ENCODE peak calls at places on chromosomes 1 and 21, in eight cellular contexts. L, T, V, Q, A, H, S and E are unnamed samples. For H3K9me3, the result is how much of the 10 kb centered on the place peaks cover.

GRCh38 chr1:89952021-89952995 is 42.6 kb upstream of the ZNF326 start:
- DNase-seq in L (no peak), T (no peak), V (no peak), Q (no peak), A (no peak), H (no peak), S (no peak), E (no peak)

GRCh38 chr1:162908780-162909179 is 47.8 kb upstream of the CCDC190 start:
- DNase-seq in L (no peak), T (no peak), V (no peak), Q (no peak), A (peak), H (no peak), S (no peak), E (no peak)

GRCh38 chr1:153985341-153985912 is 712 bp downstream of the RAB13 start:
- DNase-seq in L (no peak), T (no peak), V (no peak), Q (peak), A (no peak), H (no peak), S (no peak), E (no peak)

GRCh38 chr1:114310771-114311251 is 157.1 kb upstream of the SYT6 start:
- DNase-seq in L (no peak), T (no peak), V (no peak), Q (no peak), A (no peak), H (no peak), S (no peak), E (no peak)

GRCh38 chr1:59446257-59446901 is 149.5 kb downstream of the FGGY start:
- DNase-seq in L (peak), T (no peak), V (no peak), Q (peak), A (no peak), H (no peak), S (no peak), E (no peak)

GRCh38 chr1:51192213-51192843 is 43.7 kb upstream of the RNF11 start:
- DNase-seq in L (peak), T (peak), V (peak), Q (peak), A (no peak), H (peak), S (peak), E (no peak)

GRCh38 chr1:225613006-225613405 is 39.9 kb downstream of the ENAH start:
- DNase-seq in L (no peak), T (no peak), V (no peak), Q (no peak), A (no peak), H (no peak), S (no peak), E (no peak)

GRCh38 chr1:12572506-12572905 is 45.5 kb downstream of the DHRS3 start:
- DNase-seq in L (no peak), T (no peak), V (no peak), Q (no peak), A (no peak), H (no peak), S (no peak), E (no peak)

GRCh38 chr1:111214884-111215283 is 12.6 kb upstream of the CHI3L2 start:
- DNase-seq in L (no peak), T (no peak), V (no peak), Q (no peak), A (no peak), H (no peak), S (no peak), E (no peak)

DNA sequence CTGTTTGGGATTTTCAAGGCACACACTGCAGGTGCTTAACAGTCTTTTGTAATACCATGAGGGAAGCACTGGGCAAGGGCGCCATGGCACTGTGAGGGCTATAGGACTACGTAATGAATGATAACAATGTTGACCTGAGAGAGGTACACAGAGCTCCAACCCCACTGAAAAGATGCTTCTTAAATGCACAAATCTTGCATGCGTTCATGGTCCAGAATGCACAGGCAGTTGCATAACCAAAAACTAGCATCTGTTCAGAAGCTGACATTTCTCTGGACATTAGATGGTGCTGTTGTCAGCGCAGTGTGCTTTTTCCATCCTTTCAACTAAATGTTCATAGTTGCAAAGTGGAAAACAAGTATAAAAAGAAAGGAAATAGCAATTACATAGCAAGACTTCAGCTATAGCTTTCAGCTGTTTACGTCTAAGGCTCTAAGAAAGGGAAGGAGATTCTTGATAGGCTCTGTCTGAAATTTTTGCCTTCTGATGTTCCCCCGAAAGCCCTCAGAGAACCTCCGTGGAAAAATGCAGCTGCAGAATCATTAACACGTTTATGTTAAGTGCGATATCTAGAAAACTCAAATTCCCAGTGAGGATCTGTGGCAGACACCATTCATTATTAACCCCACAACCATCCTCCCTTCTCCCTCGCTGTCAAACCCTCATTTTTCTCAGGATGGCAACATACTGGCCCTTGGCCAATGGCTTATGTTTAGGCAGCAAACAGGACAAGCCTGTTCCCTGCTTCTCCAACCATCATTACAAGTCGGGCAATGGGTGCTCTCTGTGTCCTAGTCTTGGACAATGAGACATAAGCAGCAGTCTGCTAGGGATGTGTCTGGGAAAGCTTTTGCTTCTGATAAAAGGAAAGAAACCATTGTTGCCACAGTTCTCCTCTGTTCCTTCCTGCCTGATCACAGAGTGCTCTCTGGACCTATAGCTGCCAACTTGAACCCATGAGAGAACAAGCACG is 8.2 kb upstream of the TARBP1 start:
- DNase-seq in L (peak), T (no peak), V (peak), Q (no peak), A (no peak), H (no peak), S (peak), E (peak)
- TF ChIP-seq CTCF in L (peak), T (peak), V (peak), Q (peak), A (peak), H (peak), S (no peak), E (peak)

DNA sequence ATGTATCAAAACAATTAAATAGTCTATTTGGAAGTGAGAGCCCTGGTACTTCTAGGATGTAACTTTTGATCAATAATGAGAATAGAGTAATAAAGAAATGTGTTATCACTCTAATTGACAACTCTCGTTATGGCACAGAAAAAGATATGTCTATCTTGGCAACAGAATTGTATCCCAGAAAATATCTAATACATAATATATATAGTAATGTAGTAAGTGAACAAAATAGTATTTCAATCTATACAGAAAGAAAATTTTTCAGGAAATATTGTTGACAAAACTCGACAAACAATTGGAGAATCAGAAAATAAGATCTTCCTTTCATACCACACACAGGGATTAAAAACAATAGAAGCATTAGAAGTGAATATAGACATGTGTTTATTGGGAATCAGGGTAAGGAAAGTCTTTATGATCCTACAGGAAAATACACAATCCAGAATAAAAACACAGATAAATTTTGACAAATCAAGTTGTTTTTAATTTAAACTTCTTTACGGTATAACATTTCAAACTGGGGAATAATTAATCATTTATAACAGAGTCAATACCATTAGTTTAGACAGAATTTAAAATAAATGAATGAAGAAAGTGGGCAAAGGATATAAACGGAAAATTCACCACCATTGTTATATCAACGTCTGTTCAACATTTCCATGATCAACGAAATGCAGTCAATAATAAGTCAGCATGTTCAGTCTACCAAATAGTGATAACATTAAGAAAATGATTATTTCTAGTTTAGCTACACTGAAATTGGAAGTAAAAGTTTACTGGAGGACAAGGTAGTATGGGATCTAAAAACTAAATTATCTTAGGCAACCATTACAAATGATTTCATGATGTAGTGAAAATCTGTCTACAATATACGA is 1526.5 kb upstream of the TPTE start:
- DNase-seq in L (no peak), T (no peak), V (no peak), Q (no peak), A (peak), H (no peak), S (no peak), E (no peak)
- H3K9me3 ChIP-seq in L (under half), T (under half), V (under half), Q (under half), A (under half), H (under half), S (under half), E (under half)

GRCh38 chr1:145983206-145983675 is 13.1 kb downstream of the TXNIP start:
- DNase-seq in L (no peak), T (peak), V (no peak), Q (peak), A (no peak), H (no peak), S (peak), E (no peak)
- TF ChIP-seq POLR2AphosphoS5 in L (no peak), T (no peak), V (peak), Q (peak), A (no peak), H (no peak), S (peak), E (no peak)

GRCh38 chr1:201606096-201606495 is 67.2 kb downstream of the NAV1 start:
- DNase-seq in L (no peak), T (no peak), V (no peak), Q (no peak), A (no peak), H (no peak), S (no peak), E (peak)
- TF ChIP-seq CTCF in L (no peak), T (no peak), V (no peak), Q (no peak), A (no peak), H (no peak), S (no peak), E (no peak)

GRCh38 chr1:2948001-2948750 is 73.1 kb upstream of the ACTRT2 start:
- DNase-seq in L (no peak), T (no peak), V (no peak), Q (peak), A (no peak), H (no peak), S (no peak), E (peak)

GRCh38 chr1:2948751-2949680 is 72.3 kb upstream of the ACTRT2 start:
- DNase-seq in L (no peak), T (no peak), V (no peak), Q (peak), A (no peak), H (no peak), S (no peak), E (peak)

GRCh38 chr1:2945821-2946231 is 75.4 kb upstream of the ACTRT2 start:
- DNase-seq in L (no peak), T (no peak), V (no peak), Q (peak), A (no peak), H (no peak), S (no peak), E (peak)

GRCh38 chr1:2946291-2946690 is 75.0 kb upstream of the ACTRT2 start:
- DNase-seq in L (no peak), T (no peak), V (no peak), Q (peak), A (no peak), H (no peak), S (no peak), E (peak)

GRCh38 chr1:2946999-2947650 is 74.1 kb upstream of the ACTRT2 start:
- DNase-seq in L (no peak), T (no peak), V (no peak), Q (no peak), A (no peak), H (no peak), S (no peak), E (peak)
- H3K9me3 ChIP-seq in L (under half), T (under half), V (under half), Q (under half), A (under half), H (under half), S (under half), E (under half)

GRCh38 chr1:54464477-54465146 is 58.4 kb upstream of the SSBP3 start:
- DNase-seq in L (peak), T (no peak), V (no peak), Q (peak), A (no peak), H (no peak), S (no peak), E (peak)
- TF ChIP-seq POLR2AphosphoS5 in L (no peak), T (no peak), V (no peak), Q (no peak), A (no peak), H (no peak), S (no peak), E (no peak)

DNA sequence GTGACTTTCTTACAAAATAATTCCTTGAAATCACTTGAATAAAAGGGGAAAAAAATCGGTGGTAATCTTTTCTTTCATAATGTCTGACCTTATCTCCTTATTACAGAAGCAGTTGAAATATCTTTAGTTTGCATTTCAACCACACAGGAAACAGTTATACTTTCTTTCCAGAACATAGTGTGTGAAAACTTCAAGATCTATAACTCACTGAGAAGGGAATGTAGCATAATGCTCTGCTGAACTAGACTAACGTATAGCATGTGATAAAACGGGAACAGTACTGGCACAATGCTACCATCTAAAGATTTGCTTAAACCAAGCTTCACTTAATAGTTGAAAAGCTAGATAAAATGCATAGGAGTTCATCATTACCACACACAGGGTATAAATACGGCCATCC is 45.0 kb downstream of the VAV3 start:
- DNase-seq in L (no peak), T (no peak), V (no peak), Q (no peak), A (no peak), H (no peak), S (no peak), E (no peak)
- TF ChIP-seq CTCF in L (no peak), T (no peak), V (no peak), Q (no peak), A (no peak), H (no peak), S (no peak), E (no peak)

DNA sequence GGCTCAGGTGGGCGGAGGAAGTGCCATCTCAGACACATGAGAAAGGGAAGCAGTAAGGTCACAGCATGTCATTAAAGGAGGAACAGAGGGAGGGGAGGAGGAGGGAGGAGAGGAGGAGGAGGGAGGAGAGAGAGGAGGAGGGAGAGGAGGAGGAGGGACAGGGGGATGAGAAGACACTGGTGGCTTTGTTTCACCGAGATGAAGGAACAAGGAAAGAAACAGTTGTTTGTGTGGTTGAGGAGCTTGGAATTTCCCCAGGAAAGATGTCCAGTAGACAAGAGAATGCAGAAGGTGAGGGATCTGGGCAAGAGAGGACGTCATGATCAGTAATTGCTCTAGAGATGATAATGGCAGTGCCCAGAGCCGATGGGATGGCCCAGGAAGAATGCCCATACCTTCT is 97.7 kb downstream of the AJAP1 start:
- DNase-seq in L (no peak), T (no peak), V (no peak), Q (no peak), A (no peak), H (no peak), S (no peak), E (no peak)
- H3K9me3 ChIP-seq in L (under half), T (under half), V (under half), Q (under half), A (under half), H (under half), S (under half), E (under half)

GRCh38 chr1:234980657-234981396 is 147.8 kb downstream of the TOMM20 start:
- DNase-seq in L (peak), T (peak), V (no peak), Q (peak), A (no peak), H (peak), S (peak), E (peak)
- TF ChIP-seq POLR2AphosphoS5 in L (no peak), T (peak), V (peak), Q (peak), A (peak), H (peak), S (peak), E (peak)